ENCODE peak calls at places on chromosomes 2 and 18, in ten cellular contexts. Q, T, F, C, V, Y, L, N, B and Z are unnamed samples.

GRCh38 chr2:73006969-73007710 is 64.4 kb downstream of the SFXN5 start:
- DNase-seq in Q (no peak), T (no peak), F (no peak), C (no peak), V (no peak), Y (no peak), L (no peak), N (no peak), B (no peak), Z (no peak)

GRCh38 chr2:184463102-184463865 is 135.0 kb upstream of the ZNF804A start:
- DNase-seq in Q (no peak), T (no peak), F (no peak), C (no peak), V (no peak), Y (no peak), L (no peak), N (no peak), B (no peak), Z (no peak)

GRCh38 chr2:237627463-237628321 is at the start of gene LRRFIP1:
- DNase-seq in Q (no peak), T (peak), F (peak), C (no peak), V (peak), Y (no peak), L (no peak), N (no peak), B (no peak), Z (peak)

GRCh38 chr2:138787053-138787666 is 7.0 kb upstream of the NXPH2 start:
- DNase-seq in Q (peak), T (no peak), F (peak), C (no peak), V (no peak), Y (peak), L (peak), N (no peak), B (no peak), Z (no peak)

GRCh38 chr2:120881981-120882788 is 146.5 kb downstream of the GLI2 start:
- DNase-seq in Q (no peak), T (peak), F (no peak), C (no peak), V (no peak), Y (no peak), L (no peak), N (no peak), B (no peak), Z (no peak)

GRCh38 chr2:25473758-25474335 is 132.1 kb upstream of the DNMT3A start:
- DNase-seq in Q (no peak), T (peak), F (peak), C (no peak), V (no peak), Y (no peak), L (no peak), N (no peak), B (no peak), Z (no peak)

GRCh38 chr2:25312958-25313710 is 28.6 kb downstream of the DNMT3A start:
- DNase-seq in Q (no peak), T (no peak), F (no peak), C (no peak), V (no peak), Y (no peak), L (no peak), N (peak), B (no peak), Z (no peak)

GRCh38 chr18:48662021-48662661 is 123.3 kb downstream of the CTIF start:
- DNase-seq in Q (peak), T (no peak), F (no peak), C (no peak), V (no peak), Y (no peak), L (no peak), N (no peak), B (no peak), Z (peak)

GRCh38 chr2:132797551-132797950 is 127.5 kb upstream of the LYPD1 start:
- DNase-seq in Q (peak), T (no peak), F (peak), C (no peak), V (no peak), Y (peak), L (no peak), N (no peak), B (no peak), Z (no peak)

GRCh38 chr2:56448999-56449431 is 265.2 kb downstream of the CCDC85A start:
- DNase-seq in Q (no peak), T (no peak), F (peak), C (no peak), V (no peak), Y (no peak), L (no peak), N (no peak), B (no peak), Z (no peak)

GRCh38 chr2:63494100-63494499 is 94.2 kb downstream of the WDPCP start:
- DNase-seq in Q (no peak), T (no peak), F (no peak), C (no peak), V (no peak), Y (no peak), L (no peak), N (no peak), B (no peak), Z (no peak)

GRCh38 chr2:37614061-37614802 is 57.2 kb downstream of the CDC42EP3 start:
- DNase-seq in Q (peak), T (no peak), F (peak), C (no peak), V (no peak), Y (peak), L (no peak), N (peak), B (no peak), Z (peak)

GRCh38 chr18:76620326-76620813 is 125.3 kb upstream of the ZNF516 start:
- DNase-seq in Q (peak), T (peak), F (no peak), C (peak), V (peak), Y (peak), L (no peak), N (peak), B (no peak), Z (peak)

GRCh38 chr2:28972778-28973335 is 8.2 kb upstream of the TOGARAM2 start:
- DNase-seq in Q (no peak), T (no peak), F (no peak), C (no peak), V (no peak), Y (no peak), L (no peak), N (no peak), B (no peak), Z (peak)

GRCh38 chr18:67280843-67281242 is 235.7 kb downstream of the DSEL start:
- DNase-seq in Q (no peak), T (no peak), F (no peak), C (no peak), V (no peak), Y (no peak), L (no peak), N (no peak), B (no peak), Z (no peak)

GRCh38 chr2:15640291-15640711 is 48.6 kb downstream of the DDX1 start:
- DNase-seq in Q (peak), T (no peak), F (peak), C (no peak), V (no peak), Y (no peak), L (no peak), N (no peak), B (peak), Z (no peak)

GRCh38 chr2:160869411-160869810 is 290.8 kb upstream of the TANK start:
- DNase-seq in Q (peak), T (no peak), F (no peak), C (no peak), V (no peak), Y (peak), L (no peak), N (no peak), B (no peak), Z (no peak)

GRCh38 chr2:199329466-199329865 is 128.3 kb downstream of the SATB2 start:
- DNase-seq in Q (no peak), T (no peak), F (no peak), C (no peak), V (no peak), Y (no peak), L (no peak), N (no peak), B (no peak), Z (no peak)

GRCh38 chr2:19141234-19142004 is 217.0 kb downstream of the OSR1 start:
- DNase-seq in Q (no peak), T (no peak), F (no peak), C (no peak), V (no peak), Y (no peak), L (no peak), N (no peak), B (no peak), Z (no peak)

GRCh38 chr18:9741821-9742541 is 33.9 kb downstream of the RAB31 start:
- DNase-seq in Q (no peak), T (no peak), F (no peak), C (peak), V (no peak), Y (peak), L (no peak), N (no peak), B (no peak), Z (no peak)